ENCODE peak calls at places on chromosome 6, in ten cellular contexts. G, J, K, R, Y, O, Z, H, A and S are unnamed samples. For H3K27me3, the result is how much of the 10 kb centered on the place peaks cover.

GRCh38 chr6:159806021-159806458 is 6.0 kb downstream of the PNLDC1 start:
- DNase-seq in Z (no peak), O (no peak), Y (no peak), K (no peak), A (no peak), G (no peak), R (no peak), H (peak), J (no peak), S (no peak)

GRCh38 chr6:43883698-43884659 is 114.0 kb downstream of the VEGFA start:
- DNase-seq in G (no peak), H (no peak), Z (no peak), K (peak), J (no peak), A (no peak), Y (no peak), O (no peak), R (no peak), S (no peak)

GRCh38 chr6:39280247-39280731 is 33.9 kb downstream of the KCNK17 start:
- DNase-seq in H (no peak), Y (peak), G (no peak), Z (no peak), R (no peak), O (no peak), J (no peak), A (no peak), K (peak), S (no peak)

GRCh38 chr6:45495404-45496084 is 117.8 kb upstream of the SUPT3H start:
- DNase-seq in A (no peak), Y (no peak), Z (no peak), J (no peak), G (no peak), H (no peak), R (peak), O (no peak), K (no peak), S (no peak)

GRCh38 chr6:128073389-128073788 is 172.5 kb upstream of the THEMIS start:
- DNase-seq in Z (no peak), Y (no peak), G (peak), J (no peak), O (no peak), A (no peak), R (no peak), K (no peak), H (peak), S (no peak)

GRCh38 chr6:16804515-16805161 is 43.4 kb upstream of the ATXN1 start:
- DNase-seq in A (no peak), K (no peak), Z (no peak), Y (no peak), J (no peak), H (no peak), G (no peak), O (no peak), R (no peak), S (no peak)

GRCh38 chr6:167044696-167045095 is 45.5 kb downstream of the CEP43 start:
- DNase-seq in Z (no peak), R (no peak), K (no peak), J (no peak), A (no peak), H (peak), Y (peak), G (no peak), O (peak), S (peak)

GRCh38 chr6:51930602-51931001 is 156.8 kb downstream of the PKHD1 start:
- DNase-seq in K (no peak), R (no peak), Z (no peak), O (no peak), J (no peak), H (no peak), Y (no peak), G (no peak), A (no peak), S (no peak)

GRCh38 chr6:43759926-43760798 is 9.8 kb upstream of the VEGFA start:
- DNase-seq in H (no peak), A (no peak), K (no peak), O (no peak), R (no peak), Y (no peak), J (no peak), G (no peak), Z (no peak), S (no peak)

GRCh38 chr6:130843575-130844320 is 16.5 kb downstream of the SMLR1 start:
- DNase-seq in G (peak), O (peak), R (no peak), J (no peak), Z (no peak), K (no peak), A (no peak), H (peak), Y (no peak), S (no peak)

GRCh38 chr6:38673397-38674165 is 29.4 kb downstream of the GLO1 start:
- DNase-seq in G (no peak), Y (no peak), Z (no peak), A (no peak), K (no peak), H (no peak), R (no peak), J (no peak), O (no peak), S (no peak)

GRCh38 chr6:71724456-71725180 is 161.7 kb upstream of the RIMS1 start:
- DNase-seq in K (no peak), Y (no peak), R (no peak), G (no peak), H (peak), A (no peak), J (no peak), O (no peak), Z (no peak), S (no peak)

GRCh38 chr6:158376650-158377081 is 64.4 kb downstream of the TULP4 start:
- DNase-seq in Z (no peak), J (no peak), Y (no peak), R (no peak), G (peak), H (peak), K (no peak), A (peak), O (peak), S (no peak)

GRCh38 chr6:67030861-67031260 is 1323.8 kb upstream of the EYS start:
- DNase-seq in H (no peak), O (no peak), Z (no peak), Y (peak), A (no peak), G (no peak), R (no peak), J (no peak), K (no peak), S (no peak)

GRCh38 chr6:155523821-155524238 is 68.2 kb upstream of the NOX3 start:
- DNase-seq in K (no peak), Z (no peak), J (no peak), Y (no peak), H (no peak), R (no peak), O (no peak), G (no peak), A (no peak), S (no peak)

GRCh38 chr6:72524011-72524645 is 97.7 kb upstream of the KCNQ5 start:
- DNase-seq in A (no peak), Z (no peak), H (no peak), G (no peak), O (no peak), K (no peak), J (no peak), Y (no peak), R (no peak), S (peak)

GRCh38 chr6:30972816-30973215 is 10.7 kb upstream of the MUC21 start:
- DNase-seq in R (no peak), A (no peak), O (no peak), Z (no peak), H (no peak), J (no peak), K (no peak), Y (no peak), G (no peak), S (no peak)

GRCh38 chr6:139547082-139547776 is 172.8 kb upstream of the CITED2 start:
- DNase-seq in Y (no peak), J (no peak), H (no peak), Z (peak), O (no peak), A (no peak), R (no peak), G (no peak), K (no peak), S (no peak)

GRCh38 chr6:89079611-89080213 is 839 bp upstream of the PNRC1 start:
- DNase-seq in A (no peak), Y (no peak), O (peak), Z (peak), H (peak), K (no peak), G (peak), J (peak), R (peak), S (no peak)

GRCh38 chr6:53439556-53439955 is 90.8 kb upstream of the ELOVL5 start:
- DNase-seq in A (no peak), Z (no peak), G (no peak), Y (no peak), J (no peak), O (peak), K (no peak), R (no peak), H (peak), S (no peak)

GRCh38 chr6:10585232-10585887 is 64.2 kb downstream of the GCNT2 start:
- DNase-seq in R (no peak), J (no peak), O (no peak), A (no peak), Y (no peak), G (peak), Z (no peak), H (peak), K (no peak), S (no peak)

GRCh38 chr6:140138311-140138994 is 764.0 kb upstream of the CITED2 start:
- DNase-seq in Y (no peak), J (no peak), Z (no peak), R (no peak), O (no peak), G (peak), A (no peak), K (no peak), H (peak), S (no peak)

GRCh38 chr6:9620263-9620662 is 794.6 kb downstream of the TFAP2A start:
- DNase-seq in R (no peak), G (no peak), A (no peak), H (peak), O (peak), Y (no peak), K (no peak), Z (no peak), J (no peak), S (no peak)

GRCh38 chr6:87929843-87930288 is 117.8 kb upstream of the SPACA1 start:
- DNase-seq in Z (peak), K (peak), Y (no peak), J (peak), A (peak), H (peak), O (peak), R (peak), G (peak), S (peak)

GRCh38 chr6:128284128-128284527 is 236.3 kb downstream of the PTPRK start:
- DNase-seq in R (no peak), J (no peak), G (no peak), H (peak), K (no peak), Z (no peak), Y (no peak), A (no peak), O (no peak), S (no peak)

GRCh38 chr6:71333700-71334099 is 45.1 kb downstream of the OGFRL1 start:
- DNase-seq in G (no peak), H (peak), A (peak), Y (no peak), Z (no peak), O (peak), J (no peak), R (no peak), K (no peak), S (no peak)

GRCh38 chr6:27890351-27891299 is 21.6 kb downstream of the OR2B2 start:
- DNase-seq in Y (peak), J (peak), O (peak), G (peak), K (peak), H (peak), R (peak), Z (no peak), A (peak), S (peak)

GRCh38 chr6:89853068-89853467 is 23.4 kb downstream of the CASP8AP2 start:
- DNase-seq in J (no peak), G (no peak), K (no peak), O (peak), Z (no peak), H (peak), Y (no peak), R (no peak), A (peak), S (no peak)

GRCh38 chr6:134740473-134741192 is 209.3 kb downstream of the ALDH8A1 start:
- DNase-seq in R (no peak), A (no peak), Z (no peak), J (no peak), O (peak), K (no peak), G (no peak), Y (no peak), H (peak), S (no peak)

GRCh38 chr6:11142296-11143027 is 30.9 kb upstream of the ERVFRD-1 start:
- DNase-seq in Z (no peak), H (no peak), K (no peak), A (no peak), G (no peak), R (no peak), J (no peak), Y (no peak), O (no peak), S (no peak)

GRCh38 chr6:6772751-6773150 is 184.2 kb downstream of the LY86 start:
- DNase-seq in R (no peak), J (no peak), K (no peak), Z (no peak), Y (no peak), H (no peak), G (no peak), O (no peak), A (no peak), S (peak)

GRCh38 chr6:31680841-31681671 is at the start of gene LY6G5C:
- DNase-seq in K (peak), J (peak), H (peak), A (peak), G (peak), O (peak), Z (peak), Y (peak), R (peak), S (peak)

GRCh38 chr6:83853968-83854501 is 875 bp downstream of the RIPPLY2 start:
- DNase-seq in R (no peak), Y (no peak), G (no peak), A (no peak), Z (no peak), O (no peak), H (no peak), J (no peak), K (no peak), S (peak)

GRCh38 chr6:38080889-38081288 is 261.4 kb downstream of the ZFAND3 start:
- DNase-seq in J (no peak), K (no peak), Y (no peak), H (peak), A (no peak), G (no peak), R (no peak), O (no peak), Z (no peak), S (no peak)

GRCh38 chr6:94052754-94053153 is 633.4 kb upstream of the EPHA7 start:
- DNase-seq in O (no peak), R (no peak), K (no peak), Z (no peak), J (no peak), A (no peak), Y (no peak), H (no peak), G (no peak), S (no peak)
- TF ChIP-seq CTCF in O (no peak), R (no peak), K (no peak), Z (peak), J (no peak), A (no peak), Y (no peak), H (peak), G (no peak), S (peak)

DNA sequence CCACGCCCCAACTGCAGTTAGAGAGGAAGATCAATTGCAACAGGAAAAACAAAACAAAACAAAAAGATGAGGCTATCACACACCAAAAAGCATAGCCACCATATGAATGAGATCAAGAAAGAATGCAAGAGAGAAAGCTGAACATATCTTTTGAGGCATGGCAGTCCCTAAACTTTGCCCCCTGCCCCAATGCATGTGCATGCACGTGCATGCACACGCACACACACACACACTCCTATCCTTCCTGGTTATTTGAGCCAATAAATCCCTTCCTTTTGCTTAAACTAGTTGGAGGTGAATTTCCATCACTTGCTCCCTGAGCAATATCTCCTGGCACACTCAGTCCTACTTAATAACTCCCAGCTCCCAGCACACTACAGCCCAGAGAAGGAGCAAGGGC is 48.6 kb upstream of the FOXP4 start:
- DNase-seq in A (no peak), Y (no peak), R (no peak), O (no peak), J (no peak), Z (no peak), G (no peak), K (no peak), H (no peak), S (no peak)
- H3K27ac ChIP-seq in A (no peak), Y (no peak), R (no peak), O (no peak), J (no peak), Z (no peak), G (no peak), K (no peak), H (no peak), S (no peak)

DNA sequence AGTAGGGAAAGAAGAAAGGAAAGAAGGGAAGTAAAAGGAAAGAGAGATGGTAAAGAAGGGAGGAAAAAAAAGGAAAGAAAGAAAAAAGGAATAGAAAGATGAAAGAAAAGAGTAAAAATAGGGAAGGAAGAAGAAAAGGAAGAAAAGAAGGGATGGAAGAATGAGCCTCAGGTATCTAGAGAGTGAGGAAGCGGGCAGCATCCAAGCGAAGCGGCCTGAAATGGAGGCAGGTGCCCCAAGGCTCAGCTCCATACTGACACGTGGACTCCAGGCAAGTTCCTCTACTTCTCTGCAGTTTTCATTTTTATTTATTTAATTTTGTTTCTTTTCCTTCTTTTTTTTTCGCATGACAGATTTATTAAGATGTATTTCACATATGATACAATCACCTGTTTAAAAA is 373.1 kb downstream of the ESR1 start:
- DNase-seq in Y (no peak), J (no peak), R (no peak), H (no peak), O (no peak), K (no peak), G (no peak), A (no peak), Z (no peak), S (no peak)
- H3K27me3 ChIP-seq in Y (under half), J (under half), R (under half), H (under half), O (under half), K (under half), G (under half), A (under half), Z (under half), S (under half)

GRCh38 chr6:84868149-84868548 is 103.8 kb upstream of the TBX18 start:
- DNase-seq in J (no peak), K (no peak), Y (no peak), A (no peak), O (no peak), H (no peak), G (no peak), R (no peak), Z (no peak), S (no peak)

GRCh38 chr6:84872996-84873395 is 108.6 kb upstream of the TBX18 start:
- DNase-seq in J (no peak), R (no peak), Z (no peak), A (no peak), Y (no peak), K (no peak), O (no peak), G (no peak), H (no peak), S (no peak)

GRCh38 chr6:84867521-84867920 is 103.1 kb upstream of the TBX18 start:
- DNase-seq in Y (no peak), O (no peak), H (no peak), R (no peak), K (no peak), A (no peak), Z (no peak), J (no peak), G (no peak), S (no peak)

GRCh38 chr6:84871925-84872324 is 107.5 kb upstream of the TBX18 start:
- DNase-seq in O (no peak), H (no peak), J (no peak), K (no peak), Z (no peak), A (no peak), G (no peak), Y (no peak), R (no peak), S (no peak)

GRCh38 chr6:84870693-84871092 is 106.3 kb upstream of the TBX18 start:
- DNase-seq in K (no peak), R (no peak), J (no peak), O (no peak), H (no peak), G (no peak), Y (no peak), A (no peak), Z (no peak), S (no peak)
- TF ChIP-seq CTCF in K (no peak), R (no peak), J (no peak), O (no peak), H (no peak), G (no peak), Y (no peak), A (no peak), Z (no peak), S (no peak)

DNA sequence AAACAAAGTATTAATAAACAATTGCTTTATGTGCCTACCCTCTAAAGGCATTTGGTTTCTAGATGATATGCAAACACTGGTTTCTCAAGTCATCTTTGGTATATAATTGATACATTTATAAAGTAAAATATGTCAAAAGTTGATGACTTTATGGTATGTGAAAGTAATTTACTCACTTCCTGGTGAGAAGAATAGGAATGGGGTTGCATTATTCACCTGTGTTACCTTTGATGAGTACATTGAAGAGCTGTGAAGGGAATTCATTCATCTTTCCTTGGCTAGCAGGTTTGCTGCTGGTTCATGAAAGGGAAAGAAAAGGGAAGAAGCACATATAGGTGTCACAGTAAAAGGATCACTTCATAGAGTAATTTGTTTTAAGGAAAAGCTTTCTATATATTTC is 20.4 kb downstream of the RNF217 start:
- DNase-seq in R (no peak), H (no peak), Z (no peak), A (no peak), Y (no peak), G (no peak), O (no peak), K (no peak), J (no peak), S (no peak)
- H3K27ac ChIP-seq in R (no peak), H (no peak), Z (no peak), A (no peak), Y (no peak), G (no peak), O (no peak), K (no peak), J (no peak), S (no peak)

GRCh38 chr6:1609662-1610496 is at the start of gene FOXC1:
- DNase-seq in G (peak), R (no peak), J (peak), O (peak), A (peak), H (peak), K (peak), Y (peak), Z (peak), S (peak)
- H3K27me3 ChIP-seq in G (half or more), R (half or more), J (half or more), O (under half), A (under half), H (under half), K (half or more), Y (under half), Z (half or more), S (half or more)

DNA sequence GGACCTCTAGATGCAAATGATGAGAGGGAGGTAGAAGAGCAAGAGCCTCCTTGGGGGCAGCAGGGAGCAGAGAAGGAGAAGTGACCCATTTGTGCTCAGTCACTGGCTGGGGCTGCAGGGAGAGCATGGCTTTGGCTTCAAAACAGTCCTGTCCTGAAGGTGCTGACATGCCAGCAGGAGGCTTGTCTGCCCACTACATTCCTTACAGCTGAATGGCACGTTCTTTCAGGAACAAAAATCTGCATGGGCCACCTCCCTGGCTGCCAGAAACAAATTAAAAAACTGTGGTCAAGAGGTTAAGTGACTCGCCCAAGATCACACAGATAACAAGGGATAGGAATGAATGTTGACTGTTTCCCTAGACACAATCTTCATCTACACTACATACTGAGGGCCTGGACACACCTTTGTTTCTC is 188.8 kb downstream of the HIVEP2 start:
- DNase-seq in G (peak), R (no peak), O (peak), Z (no peak), Y (no peak), H (peak), J (no peak), K (no peak), A (no peak), S (no peak)
- TF ChIP-seq CTCF in G (peak), R (no peak), O (peak), Z (peak), Y (no peak), H (no peak), J (no peak), K (no peak), A (no peak), S (no peak)

GRCh38 chr6:36627801-36628246 is 33.7 kb downstream of the SRSF3 start:
- DNase-seq in Y (no peak), G (no peak), Z (peak), A (peak), O (peak), K (peak), R (no peak), J (peak), H (peak), S (no peak)
- H3K27ac ChIP-seq in Y (peak), G (no peak), Z (peak), A (no peak), O (no peak), K (peak), R (no peak), J (peak), H (no peak), S (no peak)

GRCh38 chr6:33213989-33214335 is 5.7 kb downstream of the RING1 start:
- DNase-seq in Y (no peak), K (no peak), G (no peak), O (no peak), J (no peak), A (no peak), H (no peak), Z (no peak), R (no peak), S (no peak)
- H3K27me3 ChIP-seq in Y (under half), K (under half), G (under half), O (under half), J (under half), A (under half), H (under half), Z (under half), R (under half), S (under half)